ENCODE peak calls at places on chromosomes 12 and 14, in seven cellular contexts. J is CD8-positive, alpha-beta T cell; I is body of pancreas; K is GM10248; G is pancreas; C is Caco-2; T is heart left ventricle. B is an unnamed sample.
A peak's percentile ranks its signal among the peaks of the same experiment; 100 is the strongest.

GRCh38 chr14:89540009-89540829 is 123.2 kb upstream of the FOXN3 start:
- DNase-seq in J (no peak), I (peak; percentile 46), K (no peak), G (no peak), C (no peak), T (no peak), B (no peak)

GRCh38 chr12:92030618-92031017 is 115.0 kb downstream of the BTG1 start:
- DNase-seq in J (peak; percentile 32), I (peak; percentile 65), K (peak; percentile 30), G (no peak), C (no peak), T (peak; percentile 22), B (no peak)

GRCh38 chr12:18864900-18865561 is 127.1 kb downstream of the CAPZA3 start:
- DNase-seq in J (no peak), I (no peak), K (no peak), G (no peak), C (no peak), T (no peak), B (peak; percentile 79)

GRCh38 chr14:71833476-71833875 is 98.8 kb upstream of the RGS6 start:
- DNase-seq in J (no peak), I (no peak), K (no peak), G (no peak), C (no peak), T (no peak), B (no peak)

GRCh38 chr12:91422107-91422506 is 239.5 kb upstream of the DCN start:
- DNase-seq in J (no peak), I (no peak), K (no peak), G (no peak), C (no peak), T (no peak), B (no peak)

GRCh38 chr14:52429451-52429850 is 115.3 kb downstream of the PTGER2 start:
- DNase-seq in J (no peak), I (no peak), K (no peak), G (no peak), C (no peak), T (no peak), B (no peak)

GRCh38 chr12:77577756-77578155 is 252.9 kb upstream of the NAV3 start:
- DNase-seq in J (no peak), I (no peak), K (no peak), G (no peak), C (no peak), T (no peak), B (no peak)

GRCh38 chr12:1705774-1706173 is 14.9 kb downstream of the ADIPOR2 start:
- DNase-seq in J (no peak), I (no peak), K (no peak), G (no peak), C (no peak), T (no peak), B (no peak)

GRCh38 chr12:49019435-49020317 is 1.1 kb upstream of the PRKAG1 start:
- DNase-seq in J (no peak), I (peak; percentile 38), K (peak; percentile 70), G (no peak), C (peak; percentile 67), T (no peak), B (no peak)

GRCh38 chr14:59018978-59019377 is 169.5 kb upstream of the DAAM1 start:
- DNase-seq in J (no peak), I (no peak), K (no peak), G (no peak), C (no peak), T (no peak), B (no peak)

GRCh38 chr12:12158858-12159257 is 88.1 kb downstream of the BCL2L14 start:
- DNase-seq in J (no peak), I (no peak), K (no peak), G (no peak), C (no peak), T (no peak), B (no peak)

GRCh38 chr12:79897617-79898016 is 37.3 kb downstream of the PPP1R12A start:
- DNase-seq in J (no peak), I (no peak), K (no peak), G (no peak), C (no peak), T (no peak), B (peak; percentile 54)

GRCh38 chr12:57632369-57632897 is 568 bp downstream of the B4GALNT1 start:
- DNase-seq in J (no peak), I (peak; percentile 41), K (peak; percentile 28), G (peak; percentile 79), C (no peak), T (peak; percentile 22), B (no peak)

GRCh38 chr14:77139540-77140342 is 1.9 kb downstream of the ZDHHC22 start:
- DNase-seq in J (no peak), I (peak; percentile 56), K (peak; percentile 71), G (peak; percentile 72), C (peak; percentile 53), T (no peak), B (no peak)

GRCh38 chr12:104620761-104621531 is 164.2 kb downstream of the CHST11 start:
- DNase-seq in J (no peak), I (no peak), K (no peak), G (no peak), C (no peak), T (no peak), B (no peak)

GRCh38 chr14:33065634-33066033 is 127.0 kb downstream of the NPAS3 start:
- DNase-seq in J (no peak), I (no peak), K (no peak), G (no peak), C (no peak), T (no peak), B (no peak)

GRCh38 chr12:1496162-1496925 is 98.0 kb downstream of the FBXL14 start:
- DNase-seq in J (no peak), I (peak; percentile 51), K (no peak), G (no peak), C (no peak), T (no peak), B (no peak)

GRCh38 chr14:101177301-101178055 is 274.0 kb upstream of the RTL1 start:
- DNase-seq in J (no peak), I (no peak), K (peak; percentile 5), G (no peak), C (no peak), T (no peak), B (no peak)

GRCh38 chr12:109963330-109963729 is 32.8 kb downstream of the GIT2 start:
- DNase-seq in J (no peak), I (no peak), K (no peak), G (no peak), C (no peak), T (no peak), B (no peak)

GRCh38 chr12:20415013-20415412 is 46.7 kb downstream of the PDE3A start:
- DNase-seq in J (no peak), I (peak; percentile 18), K (no peak), G (no peak), C (no peak), T (peak; percentile 65), B (no peak)

GRCh38 chr14:77026930-77027537 is 1.5 kb downstream of the IRF2BPL start:
- DNase-seq in J (peak; percentile 37), I (peak; percentile 65), K (peak; percentile 64), G (peak; percentile 85), C (no peak), T (peak; percentile 57), B (no peak)

GRCh38 chr14:105213396-105213795 is 32.3 kb upstream of the NUDT14 start:
- DNase-seq in J (no peak), I (no peak), K (no peak), G (no peak), C (no peak), T (no peak), B (no peak)

GRCh38 chr12:48128800-48129199 is 9.6 kb downstream of the PFKM start:
- DNase-seq in J (no peak), I (no peak), K (no peak), G (no peak), C (no peak), T (no peak), B (no peak)

GRCh38 chr14:93825235-93825553 is 36.9 kb upstream of the PRIMA1 start:
- DNase-seq in J (no peak), I (no peak), K (no peak), G (no peak), C (no peak), T (no peak), B (no peak)

GRCh38 chr14:93829839-93830481 is 41.7 kb upstream of the PRIMA1 start:
- DNase-seq in J (no peak), I (no peak), K (no peak), G (no peak), C (no peak), T (no peak), B (no peak)

GRCh38 chr14:93818857-93819256 is 30.6 kb upstream of the PRIMA1 start:
- DNase-seq in J (no peak), I (no peak), K (no peak), G (no peak), C (no peak), T (no peak), B (no peak)

GRCh38 chr14:93824076-93824475 is 35.8 kb upstream of the PRIMA1 start:
- DNase-seq in J (no peak), I (no peak), K (no peak), G (no peak), C (no peak), T (no peak), B (no peak)

DNA sequence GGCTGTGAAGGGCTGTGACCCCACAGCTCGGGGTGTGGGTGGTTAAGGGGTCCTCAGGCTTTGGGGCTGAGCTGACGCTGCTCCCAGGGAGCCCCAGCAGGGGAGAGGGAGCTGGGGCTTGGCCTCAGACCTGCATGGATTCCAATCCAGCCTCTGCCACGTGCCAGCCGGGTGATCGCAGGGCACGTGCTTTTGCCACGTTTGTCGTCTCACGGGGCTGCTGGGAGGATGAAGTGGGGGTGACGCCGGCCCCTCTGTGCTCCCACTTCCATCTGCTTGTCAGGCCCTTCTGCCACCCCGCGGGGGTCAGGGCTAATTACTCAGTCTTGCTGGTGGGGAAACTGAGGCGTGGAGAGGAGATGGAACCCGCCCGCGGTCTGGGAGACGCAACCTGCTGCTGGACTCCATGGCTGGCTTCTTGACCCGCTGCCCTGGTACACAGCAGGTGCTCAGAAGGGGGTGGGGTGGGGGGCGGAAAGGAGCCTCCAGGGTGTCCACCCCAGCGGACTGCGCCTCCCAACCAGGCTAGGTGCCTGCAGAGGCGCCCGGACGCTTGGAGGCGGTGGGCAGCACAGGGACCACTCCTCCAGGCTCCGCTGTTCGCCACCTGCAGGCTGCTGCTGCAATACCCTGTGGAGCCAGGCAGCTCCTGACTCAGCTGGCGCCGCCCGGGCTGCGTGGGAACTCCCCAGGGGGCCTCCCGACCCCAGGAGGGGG is 36.4 kb upstream of the PRIMA1 start:
- DNase-seq in J (no peak), I (no peak), K (no peak), G (peak; percentile 71), C (no peak), T (no peak), B (no peak)
- TF ChIP-seq CTCF in J (no peak), I (no peak), K (no peak), G (no peak), C (no peak), T (no peak), B (no peak)

GRCh38 chr12:121184425-121184824 is 25.5 kb upstream of the P2RX4 start:
- DNase-seq in J (no peak), I (no peak), K (no peak), G (peak; percentile 50), C (no peak), T (no peak), B (no peak)
- TF ChIP-seq CTCF in J (no peak), I (no peak), K (no peak), G (no peak), C (no peak), T (no peak), B (no peak)

GRCh38 chr12:4763549-4763948 is 43.3 kb downstream of the GALNT8 start:
- DNase-seq in J (no peak), I (no peak), K (no peak), G (no peak), C (no peak), T (no peak), B (no peak)
- TF ChIP-seq CTCF in J (no peak), I (no peak), K (no peak), G (no peak), C (no peak), T (no peak), B (no peak)

GRCh38 chr12:39476121-39476520 is 33.2 kb upstream of the KIF21A start:
- DNase-seq in J (no peak), I (peak; percentile 5), K (no peak), G (no peak), C (no peak), T (no peak), B (no peak)
- TF ChIP-seq CTCF in J (no peak), I (no peak), K (no peak), G (no peak), C (no peak), T (no peak), B (no peak)

B was measured in AG09319.